ENCODE peak calls at places on chromosomes 4 and X, in eight cellular contexts. V is AG09309, G is endothelial cell, N is GM23248, Q is choroid plexus epithelial cell, P is ACHN, X is HuH-7, Y is Kasumi-1. L is an unnamed sample.

GRCh38 chr4:21888195-21888976 is 60.2 kb downstream of the KCNIP4 start:
- DNase-seq in V (peak; percentile 87), G (no peak), N (peak; percentile 97), Q (peak; percentile 93), P (peak; percentile 75), X (no peak), Y (no peak), L (no peak)

GRCh38 chr4:140003851-140004579 is 150.0 kb downstream of the MAML3 start:
- DNase-seq in V (no peak), G (no peak), N (no peak), Q (no peak), P (no peak), X (no peak), Y (no peak), L (no peak)

GRCh38 chr4:101345271-101345595 is 2.1 kb downstream of the PPP3CA start:
- DNase-seq in V (no peak), G (peak; percentile 14), N (peak; percentile 70), Q (peak; percentile 55), P (no peak), X (no peak), Y (peak; percentile 51), L (no peak)

GRCh38 chr4:141642711-141643110 is 6.3 kb downstream of the IL15 start:
- DNase-seq in V (no peak), G (no peak), N (no peak), Q (no peak), P (no peak), X (no peak), Y (no peak), L (no peak)

GRCh38 chrX:134599173-134599914 is 58.9 kb downstream of the PLAC1 start:
- DNase-seq in V (peak; percentile 75), G (no peak), N (peak; percentile 76), Q (peak; percentile 59), P (no peak), X (no peak), Y (no peak), L (no peak)

GRCh38 chr4:138308421-138308820 is 66.3 kb upstream of the SLC7A11 start:
- DNase-seq in V (no peak), G (no peak), N (peak; percentile 81), Q (peak; percentile 72), P (no peak), X (no peak), Y (no peak), L (no peak)

GRCh38 chrX:5306654-5307121 is 922.0 kb downstream of the NLGN4X start:
- DNase-seq in V (no peak), G (no peak), N (no peak), Q (no peak), P (no peak), X (no peak), Y (peak; percentile 3), L (no peak)

GRCh38 chr4:87974856-87975462 is 555 bp upstream of the SPP1 start:
- DNase-seq in V (no peak), G (no peak), N (no peak), Q (no peak), P (peak; percentile 81), X (peak; percentile 10), Y (no peak), L (no peak)

GRCh38 chr4:38523524-38524448 is 140.2 kb upstream of the KLF3 start:
- DNase-seq in V (no peak), G (no peak), N (no peak), Q (peak; percentile 21), P (no peak), X (no peak), Y (peak; percentile 17), L (no peak)

GRCh38 chr4:6225469-6225868 is 25.1 kb upstream of the JAKMIP1 start:
- DNase-seq in V (no peak), G (peak; percentile 67), N (peak; percentile 43), Q (peak; percentile 40), P (peak; percentile 33), X (peak; percentile 57), Y (peak; percentile 4), L (no peak)

GRCh38 chr4:153151535-153152452 is 52.4 kb upstream of the TRIM2 start:
- DNase-seq in V (no peak), G (peak; percentile 41), N (peak; percentile 45), Q (peak; percentile 79), P (peak; percentile 65), X (peak; percentile 58), Y (peak; percentile 20), L (no peak)